ENCODE peak calls at places on chromosomes 6 and 20, in eight cellular contexts. One of them, this sample, is unnamed.

GRCh38 chr20:38915355-38915754 is 10.9 kb upstream of the FAM83D start:
- DNase-seq in left lung: no peak
- DNase-seq in BJ: no peak
- DNase-seq in IMR-90: no peak
- DNase-seq in AG10803: no peak
- DNase-seq in neural progenitor cell: no peak
- DNase-seq in pancreas: no peak
- DNase-seq in A549: no peak
- DNase-seq in this sample: no peak

GRCh38 chr6:149071997-149072396 is 245.5 kb upstream of the TAB2 start:
- DNase-seq in left lung: no peak
- DNase-seq in BJ: no peak
- DNase-seq in IMR-90: no peak
- DNase-seq in AG10803: no peak
- DNase-seq in neural progenitor cell: no peak
- DNase-seq in pancreas: no peak
- DNase-seq in A549: no peak
- DNase-seq in this sample: no peak

GRCh38 chr20:34888468-34888867 is 12.1 kb downstream of the ACSS2 start:
- DNase-seq in left lung: no peak
- DNase-seq in BJ: no peak
- DNase-seq in IMR-90: no peak
- DNase-seq in AG10803: no peak
- DNase-seq in neural progenitor cell: no peak
- DNase-seq in pancreas: no peak
- DNase-seq in A549: no peak
- DNase-seq in this sample: no peak

GRCh38 chr6:87029711-87030314 is 65.1 kb downstream of the CGA start:
- DNase-seq in left lung: no peak
- DNase-seq in BJ: no peak
- DNase-seq in IMR-90: peak
- DNase-seq in AG10803: peak
- DNase-seq in neural progenitor cell: peak
- DNase-seq in pancreas: no peak
- DNase-seq in A549: peak
- DNase-seq in this sample: no peak

GRCh38 chr6:65638047-65638831 is 68.8 kb downstream of the EYS start:
- DNase-seq in left lung: peak
- DNase-seq in BJ: no peak
- DNase-seq in IMR-90: no peak
- DNase-seq in AG10803: no peak
- DNase-seq in neural progenitor cell: peak
- DNase-seq in pancreas: no peak
- DNase-seq in A549: peak
- DNase-seq in this sample: no peak

GRCh38 chr6:138869343-138869742 is 73.5 kb downstream of the ECT2L start:
- DNase-seq in left lung: no peak
- DNase-seq in BJ: no peak
- DNase-seq in IMR-90: no peak
- DNase-seq in AG10803: no peak
- DNase-seq in neural progenitor cell: peak
- DNase-seq in pancreas: no peak
- DNase-seq in A549: no peak
- DNase-seq in this sample: no peak

GRCh38 chr6:170130201-170130621 is 160.7 kb downstream of the DLL1 start:
- DNase-seq in left lung: peak
- DNase-seq in BJ: no peak
- DNase-seq in IMR-90: no peak
- DNase-seq in AG10803: no peak
- DNase-seq in neural progenitor cell: no peak
- DNase-seq in pancreas: no peak
- DNase-seq in A549: no peak
- DNase-seq in this sample: no peak

GRCh38 chr6:38281131-38281530 is 358.6 kb downstream of the BTBD9 start:
- DNase-seq in left lung: no peak
- DNase-seq in BJ: no peak
- DNase-seq in IMR-90: no peak
- DNase-seq in AG10803: no peak
- DNase-seq in neural progenitor cell: peak
- DNase-seq in pancreas: no peak
- DNase-seq in A549: no peak
- DNase-seq in this sample: no peak

GRCh38 chr6:156336096-156336495 is 441.1 kb upstream of the ARID1B start:
- DNase-seq in left lung: no peak
- DNase-seq in BJ: no peak
- DNase-seq in IMR-90: no peak
- DNase-seq in AG10803: no peak
- DNase-seq in neural progenitor cell: peak
- DNase-seq in pancreas: no peak
- DNase-seq in A549: peak
- DNase-seq in this sample: no peak

GRCh38 chr20:22586645-22587310 is 2.4 kb upstream of the FOXA2 start:
- DNase-seq in left lung: peak
- DNase-seq in BJ: no peak
- DNase-seq in IMR-90: no peak
- DNase-seq in AG10803: no peak
- DNase-seq in neural progenitor cell: peak
- DNase-seq in pancreas: peak
- DNase-seq in A549: peak
- DNase-seq in this sample: no peak

GRCh38 chr20:21901470-21902275 is 196.2 kb downstream of the PAX1 start:
- DNase-seq in left lung: no peak
- DNase-seq in BJ: no peak
- DNase-seq in IMR-90: no peak
- DNase-seq in AG10803: peak
- DNase-seq in neural progenitor cell: no peak
- DNase-seq in pancreas: peak
- DNase-seq in A549: peak
- DNase-seq in this sample: no peak

GRCh38 chr6:42735976-42736375 is 9.9 kb downstream of the TBCC start:
- DNase-seq in left lung: no peak
- DNase-seq in BJ: no peak
- DNase-seq in IMR-90: no peak
- DNase-seq in AG10803: no peak
- DNase-seq in neural progenitor cell: no peak
- DNase-seq in pancreas: no peak
- DNase-seq in A549: no peak
- DNase-seq in this sample: no peak

GRCh38 chr6:111711476-111711875 is 105.8 kb upstream of the TRAF3IP2 start:
- DNase-seq in left lung: peak
- DNase-seq in BJ: no peak
- DNase-seq in IMR-90: no peak
- DNase-seq in AG10803: peak
- DNase-seq in neural progenitor cell: peak
- DNase-seq in pancreas: no peak
- DNase-seq in A549: no peak
- DNase-seq in this sample: no peak

GRCh38 chr6:53295176-53295575 is 53.6 kb downstream of the ELOVL5 start:
- DNase-seq in left lung: no peak
- DNase-seq in BJ: no peak
- DNase-seq in IMR-90: no peak
- DNase-seq in AG10803: no peak
- DNase-seq in neural progenitor cell: no peak
- DNase-seq in pancreas: no peak
- DNase-seq in A549: no peak
- DNase-seq in this sample: no peak

GRCh38 chr6:118668761-118669411 is 17.5 kb upstream of the CEP85L start:
- DNase-seq in left lung: no peak
- DNase-seq in BJ: no peak
- DNase-seq in IMR-90: peak
- DNase-seq in AG10803: peak
- DNase-seq in neural progenitor cell: no peak
- DNase-seq in pancreas: no peak
- DNase-seq in A549: no peak
- DNase-seq in this sample: no peak

GRCh38 chr20:26277339-26277738 is 580.7 kb upstream of the ZNF337 start:
- DNase-seq in left lung: no peak
- DNase-seq in BJ: no peak
- DNase-seq in IMR-90: no peak
- DNase-seq in AG10803: no peak
- DNase-seq in neural progenitor cell: no peak
- DNase-seq in pancreas: no peak
- DNase-seq in A549: no peak
- DNase-seq in this sample: no peak

GRCh38 chr6:167455371-167455770 is 130.5 kb downstream of the TTLL2 start:
- DNase-seq in left lung: no peak
- DNase-seq in BJ: no peak
- DNase-seq in IMR-90: no peak
- DNase-seq in AG10803: no peak
- DNase-seq in neural progenitor cell: no peak
- DNase-seq in pancreas: no peak
- DNase-seq in A549: no peak
- DNase-seq in this sample: no peak

GRCh38 chr6:18410412-18410811 is 23.3 kb downstream of the RNF144B start:
- DNase-seq in left lung: no peak
- DNase-seq in BJ: no peak
- DNase-seq in IMR-90: no peak
- DNase-seq in AG10803: no peak
- DNase-seq in neural progenitor cell: no peak
- DNase-seq in pancreas: no peak
- DNase-seq in A549: no peak
- DNase-seq in this sample: no peak

GRCh38 chr6:131885237-131885636 is 65.9 kb downstream of the CCN2 start:
- DNase-seq in left lung: no peak
- DNase-seq in BJ: no peak
- DNase-seq in IMR-90: no peak
- DNase-seq in AG10803: no peak
- DNase-seq in neural progenitor cell: no peak
- DNase-seq in pancreas: no peak
- DNase-seq in A549: no peak
- DNase-seq in this sample: no peak

GRCh38 chr6:41727705-41728072 is 7.7 kb downstream of the TFEB start:
- DNase-seq in left lung: peak
- DNase-seq in BJ: no peak
- DNase-seq in IMR-90: no peak
- DNase-seq in AG10803: no peak
- DNase-seq in neural progenitor cell: no peak
- DNase-seq in pancreas: no peak
- DNase-seq in A549: no peak
- DNase-seq in this sample: no peak

GRCh38 chr20:54221996-54222890 is 14.4 kb downstream of the PFDN4 start:
- DNase-seq in left lung: no peak
- DNase-seq in BJ: no peak
- DNase-seq in IMR-90: no peak
- DNase-seq in AG10803: peak
- DNase-seq in neural progenitor cell: no peak
- DNase-seq in pancreas: no peak
- DNase-seq in A549: no peak
- DNase-seq in this sample: no peak

GRCh38 chr6:150685860-150686259 is 86.2 kb downstream of the PLEKHG1 start:
- DNase-seq in left lung: peak
- DNase-seq in BJ: no peak
- DNase-seq in IMR-90: peak
- DNase-seq in AG10803: no peak
- DNase-seq in neural progenitor cell: peak
- DNase-seq in pancreas: no peak
- DNase-seq in A549: peak
- DNase-seq in this sample: no peak

DNA sequence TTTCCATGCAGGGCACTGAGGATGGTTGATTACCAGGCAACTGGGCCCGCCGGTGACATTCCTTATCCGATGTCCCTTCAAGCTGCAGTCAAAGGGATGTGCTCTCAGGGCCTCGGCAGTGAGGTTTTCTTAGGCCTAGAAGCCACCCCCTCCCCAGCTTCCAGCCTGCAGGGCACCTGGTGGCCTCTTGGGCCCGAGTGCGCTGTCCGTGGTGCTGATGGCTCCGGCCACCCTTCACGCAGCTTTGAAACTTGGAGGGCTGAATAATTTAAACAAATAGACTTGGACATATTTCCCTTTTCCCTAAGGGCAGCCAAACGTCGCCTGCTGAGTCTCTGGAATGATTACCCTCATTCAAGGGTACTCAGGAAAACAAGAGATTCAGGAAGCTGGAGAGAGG is 8.9 kb upstream of the MLN start:
- DNase-seq in left lung: no peak
- DNase-seq in BJ: no peak
- DNase-seq in IMR-90: peak
- DNase-seq in AG10803: peak
- DNase-seq in neural progenitor cell: peak
- DNase-seq in pancreas: peak
- DNase-seq in A549: peak
- DNase-seq in this sample: no peak
- TF ChIP-seq CTCF in left lung: peak
- TF ChIP-seq CTCF in BJ: peak
- TF ChIP-seq CTCF in IMR-90: peak
- TF ChIP-seq CTCF in AG10803: peak
- TF ChIP-seq CTCF in neural progenitor cell: peak
- TF ChIP-seq CTCF in pancreas: peak
- TF ChIP-seq CTCF in A549: no peak
- TF ChIP-seq CTCF in this sample: no peak

GRCh38 chr6:51553246-51554015 is 534.0 kb downstream of the PKHD1 start:
- DNase-seq in left lung: peak
- DNase-seq in BJ: no peak
- DNase-seq in IMR-90: no peak
- DNase-seq in AG10803: no peak
- DNase-seq in neural progenitor cell: no peak
- DNase-seq in pancreas: no peak
- DNase-seq in A549: no peak
- DNase-seq in this sample: no peak
- TF ChIP-seq CTCF in left lung: no peak
- TF ChIP-seq CTCF in BJ: no peak
- TF ChIP-seq CTCF in IMR-90: no peak
- TF ChIP-seq CTCF in AG10803: no peak
- TF ChIP-seq CTCF in neural progenitor cell: no peak
- TF ChIP-seq CTCF in pancreas: no peak
- TF ChIP-seq CTCF in A549: no peak
- TF ChIP-seq CTCF in this sample: no peak

GRCh38 chr20:24998631-24999445 is 6.3 kb upstream of the APMAP start:
- DNase-seq in left lung: no peak
- DNase-seq in BJ: no peak
- DNase-seq in IMR-90: peak
- DNase-seq in AG10803: peak
- DNase-seq in neural progenitor cell: no peak
- DNase-seq in pancreas: no peak
- DNase-seq in A549: no peak
- DNase-seq in this sample: no peak
- TF ChIP-seq CTCF in left lung: no peak
- TF ChIP-seq CTCF in BJ: no peak
- TF ChIP-seq CTCF in IMR-90: no peak
- TF ChIP-seq CTCF in AG10803: no peak
- TF ChIP-seq CTCF in neural progenitor cell: no peak
- TF ChIP-seq CTCF in pancreas: no peak
- TF ChIP-seq CTCF in A549: no peak
- TF ChIP-seq CTCF in this sample: no peak

DNA sequence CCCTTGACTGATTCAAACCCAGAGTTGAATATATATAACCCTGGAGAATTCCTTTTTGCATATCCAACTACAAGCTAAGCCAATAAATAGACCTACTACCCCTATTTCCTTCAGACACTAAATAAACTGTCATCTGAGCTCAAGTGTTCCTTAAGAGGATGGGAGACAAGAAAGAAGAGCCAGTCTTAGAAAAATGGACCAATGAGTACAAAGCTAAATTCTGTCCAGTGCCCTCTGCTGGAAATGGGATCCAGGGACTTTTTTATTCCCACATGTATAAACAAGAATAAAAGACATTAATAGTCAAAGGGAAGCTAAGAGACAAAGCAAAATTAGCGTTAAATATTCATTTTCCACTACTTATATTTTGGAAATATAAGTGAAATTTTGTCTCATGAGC is 4.8 kb downstream of the PPP1R10 start:
- DNase-seq in left lung: no peak
- DNase-seq in BJ: no peak
- DNase-seq in IMR-90: peak
- DNase-seq in AG10803: peak
- DNase-seq in neural progenitor cell: peak
- DNase-seq in pancreas: no peak
- DNase-seq in A549: peak
- DNase-seq in this sample: no peak
- TF ChIP-seq CTCF in left lung: no peak
- TF ChIP-seq CTCF in BJ: peak
- TF ChIP-seq CTCF in IMR-90: peak
- TF ChIP-seq CTCF in AG10803: peak
- TF ChIP-seq CTCF in neural progenitor cell: peak
- TF ChIP-seq CTCF in pancreas: no peak
- TF ChIP-seq CTCF in A549: no peak
- TF ChIP-seq CTCF in this sample: no peak